ENCODE peak calls at places on chromosomes 2 and 18, in eight cellular contexts. J, X, U, R, I, N, K and B are unnamed samples.

GRCh38 chr2:96511851-96512250 is 6.7 kb upstream of the NEURL3 start:
- DNase-seq in I (no peak), K (no peak), X (no peak), N (no peak), J (no peak), R (no peak), U (no peak), B (no peak)

GRCh38 chr18:56459451-56459777 is 179.0 kb downstream of the TXNL1 start:
- DNase-seq in I (no peak), K (no peak), X (no peak), N (no peak), R (no peak), U (no peak), J (no peak), B (no peak)

GRCh38 chr2:74373189-74373588 is 6.9 kb downstream of the DCTN1 start:
- DNase-seq in U (peak; percentile 22), K (peak; percentile 66), X (no peak), N (no peak), I (no peak), J (peak; percentile 49), R (peak; percentile 26), B (no peak)

GRCh38 chr18:62450546-62451395 is 72.1 kb upstream of the ZCCHC2 start:
- DNase-seq in N (no peak), R (peak; percentile 43), J (peak; percentile 91), K (peak; percentile 81), I (no peak), U (no peak), X (no peak), B (no peak)

GRCh38 chr2:204343685-204344084 is 201.6 kb upstream of the PARD3B start:
- DNase-seq in X (no peak), U (no peak), R (peak; percentile 67), J (no peak), I (no peak), N (no peak), K (no peak), B (no peak)

GRCh38 chr2:239295377-239296019 is 105.3 kb downstream of the HDAC4 start:
- DNase-seq in N (no peak), R (no peak), U (no peak), J (no peak), K (no peak), X (no peak), I (no peak), B (no peak)

GRCh38 chr2:223997938-223998337 is 40.7 kb downstream of the MRPL44 start:
- DNase-seq in N (no peak), U (no peak), K (no peak), J (peak; percentile 27), X (no peak), I (no peak), R (no peak), B (no peak)

GRCh38 chr2:72033636-72034035 is 114.0 kb downstream of the CYP26B1 start:
- DNase-seq in I (no peak), J (no peak), R (no peak), X (no peak), N (no peak), U (no peak), K (peak; percentile 17), B (peak; percentile 10)

GRCh38 chr2:178485356-178485755 is 5.1 kb downstream of the PLEKHA3 start:
- DNase-seq in J (peak; percentile 3), X (no peak), U (no peak), K (peak; percentile 20), R (no peak), N (no peak), I (no peak), B (no peak)

GRCh38 chr2:98242006-98242405 is 104.2 kb upstream of the CNGA3 start:
- DNase-seq in N (no peak), X (no peak), U (peak; percentile 84), I (no peak), K (no peak), R (no peak), J (no peak), B (no peak)

GRCh38 chr2:25453199-25453903 is 111.6 kb upstream of the DNMT3A start:
- DNase-seq in U (no peak), I (peak; percentile 27), J (peak; percentile 48), K (peak; percentile 17), X (no peak), R (no peak), N (peak; percentile 68), B (peak; percentile 73)

GRCh38 chr2:38734299-38735058 is 16.7 kb downstream of the SRSF7 start:
- DNase-seq in K (no peak), R (no peak), I (no peak), X (no peak), U (no peak), J (no peak), N (no peak), B (no peak)

GRCh38 chr2:178363252-178363651 is 87.7 kb downstream of the PRKRA start:
- DNase-seq in J (peak; percentile 76), I (no peak), U (no peak), K (peak; percentile 2), X (no peak), N (no peak), R (no peak), B (no peak)

GRCh38 chr2:120869659-120870466 is 134.2 kb downstream of the GLI2 start:
- DNase-seq in J (peak; percentile 41), R (no peak), U (no peak), K (no peak), N (no peak), X (no peak), I (no peak), B (no peak)

GRCh38 chr2:8364668-8365067 is 317.2 kb upstream of the ID2 start:
- DNase-seq in N (no peak), U (no peak), X (no peak), I (no peak), R (no peak), J (no peak), K (no peak), B (no peak)

GRCh38 chr2:178008636-178009289 is 63.8 kb downstream of the PDE11A start:
- DNase-seq in I (no peak), R (peak; percentile 99), J (peak; percentile 60), X (no peak), K (peak; percentile 30), U (no peak), N (no peak), B (no peak)

GRCh38 chr2:120620025-120620793 is 115.5 kb upstream of the GLI2 start:
- DNase-seq in K (peak; percentile 75), X (no peak), J (peak; percentile 81), N (no peak), U (no peak), R (no peak), I (no peak), B (no peak)

GRCh38 chr2:175167076-175167791 is 769 bp downstream of the ATF2 start:
- DNase-seq in X (no peak), J (peak; percentile 75), I (no peak), R (peak; percentile 96), N (peak; percentile 19), K (peak; percentile 48), U (no peak), B (peak; percentile 42)

GRCh38 chr2:188244383-188244782 is 47.3 kb upstream of the GULP1 start:
- DNase-seq in N (no peak), R (no peak), I (no peak), J (peak; percentile 6), K (peak; percentile 4), X (no peak), U (no peak), B (no peak)

GRCh38 chr2:161414385-161415040 is 1.6 kb upstream of the TBR1 start:
- DNase-seq in R (peak; percentile 11), I (no peak), N (peak; percentile 56), X (no peak), J (peak; percentile 67), K (peak; percentile 26), U (no peak), B (peak; percentile 48)

GRCh38 chr2:42164046-42164445 is 5.1 kb upstream of the EML4 start:
- DNase-seq in J (no peak), I (no peak), K (no peak), X (no peak), R (no peak), U (no peak), N (no peak), B (no peak)

GRCh38 chr18:70377317-70377799 is 88.5 kb downstream of the SOCS6 start:
- DNase-seq in X (no peak), K (peak; percentile 36), J (peak; percentile 72), U (no peak), N (no peak), I (no peak), R (no peak), B (no peak)

GRCh38 chr2:188294547-188294946 is 2.9 kb downstream of the GULP1 start:
- DNase-seq in X (no peak), J (peak; percentile 49), U (no peak), I (no peak), N (no peak), K (peak; percentile 20), R (no peak), B (no peak)

GRCh38 chr2:50720695-50721314 is 311.1 kb downstream of the NRXN1 start:
- DNase-seq in U (no peak), K (no peak), N (no peak), I (no peak), R (peak; percentile 59), J (no peak), X (no peak), B (no peak)

GRCh38 chr18:63979409-63979908 is 9.6 kb downstream of the SERPINB8 start:
- DNase-seq in U (peak; percentile 62), N (peak; percentile 63), R (peak; percentile 80), J (peak; percentile 81), X (peak; percentile 21), K (peak; percentile 69), I (peak; percentile 33), B (peak; percentile 52)

GRCh38 chr2:61017003-61017555 is 441 bp upstream of the PEX13 start:
- DNase-seq in J (peak; percentile 86), R (peak; percentile 91), N (peak; percentile 71), U (peak; percentile 88), I (peak; percentile 70), K (peak; percentile 67), X (peak; percentile 32), B (peak; percentile 77)

GRCh38 chr2:139518276-139518675 is 738.1 kb upstream of the NXPH2 start:
- DNase-seq in J (no peak), U (no peak), X (no peak), K (no peak), I (no peak), R (no peak), N (no peak), B (no peak)

GRCh38 chr2:66427219-66427768 is 7.6 kb upstream of the MEIS1 start:
- DNase-seq in R (peak; percentile 57), I (no peak), J (no peak), K (no peak), U (no peak), N (no peak), X (no peak), B (no peak)

GRCh38 chr2:112807233-112807807 is 23.0 kb upstream of the IL1A start:
- DNase-seq in R (no peak), N (no peak), X (no peak), U (no peak), K (no peak), J (no peak), I (no peak), B (no peak)

GRCh38 chr2:71833855-71834554 is 313.7 kb downstream of the CYP26B1 start:
- DNase-seq in K (peak; percentile 76), R (no peak), N (no peak), I (no peak), U (no peak), J (peak; percentile 76), X (no peak), B (no peak)

GRCh38 chr2:109499549-109499948 is 114.2 kb downstream of the SEPTIN10 start:
- DNase-seq in J (no peak), R (peak; percentile 32), K (no peak), X (no peak), U (no peak), I (no peak), N (no peak), B (no peak)

GRCh38 chr2:16546128-16546754 is 119.4 kb downstream of the CYRIA start:
- DNase-seq in I (no peak), J (peak; percentile 46), X (no peak), N (peak; percentile 23), U (no peak), R (no peak), K (peak; percentile 33), B (no peak)

GRCh38 chr2:27685577-27685976 is 21.9 kb downstream of the SLC4A1AP start:
- DNase-seq in U (no peak), J (no peak), K (no peak), I (no peak), X (no peak), N (no peak), R (no peak), B (no peak)